ENCODE peak calls at places on chromosomes 4 and X, in four cellular contexts. X, C, U and M are unnamed samples.

GRCh38 chr4:27490747-27491146 is 630.1 kb downstream of the STIM2 start:
- DNase-seq in X (no peak), C (no peak), U (no peak), M (no peak)

GRCh38 chr4:152072001-152072485 is 311.2 kb upstream of the GATB start:
- DNase-seq in X (no peak), C (no peak), U (no peak), M (no peak)

GRCh38 chr4:3640587-3640962 is 108.4 kb upstream of the LRPAP1 start:
- DNase-seq in X (no peak), C (no peak), U (no peak), M (no peak)

GRCh38 chr4:40255722-40256281 is 59.0 kb downstream of the RHOH start:
- DNase-seq in X (no peak), C (no peak), U (no peak), M (no peak)

GRCh38 chr4:105765690-105766407 is 57.3 kb downstream of the GSTCD start:
- DNase-seq in X (no peak), C (no peak), U (no peak), M (no peak)

GRCh38 chr4:127403523-127404084 is 229.2 kb upstream of the INTU start:
- DNase-seq in X (no peak), C (no peak), U (no peak), M (no peak)

GRCh38 chr4:53783208-53783859 is 192.0 kb upstream of the LNX1 start:
- DNase-seq in X (no peak), C (no peak), U (no peak), M (no peak)

GRCh38 chr4:76282941-76283689 is 23.4 kb upstream of the STBD1 start:
- DNase-seq in X (no peak), C (no peak), U (no peak), M (no peak)

GRCh38 chr4:188941524-188942109 is 802.4 kb downstream of the TRIML1 start:
- DNase-seq in X (no peak), C (no peak), U (no peak), M (no peak)

GRCh38 chr4:173057906-173058305 is 110.7 kb upstream of the GALNT7 start:
- DNase-seq in X (no peak), C (no peak), U (no peak), M (no peak)

GRCh38 chrX:64977830-64978229 is 1.6 kb upstream of the ZC4H2 start:
- DNase-seq in X (no peak), C (no peak), U (no peak), M (no peak)

GRCh38 chrX:10177620-10178019 is 20.8 kb downstream of the CLCN4 start:
- DNase-seq in X (no peak), C (no peak), U (no peak), M (no peak)

GRCh38 chr4:110621328-110621812 is 1.5 kb downstream of the PITX2 start:
- DNase-seq in X (no peak), C (no peak), U (no peak), M (no peak)

GRCh38 chrX:13179100-13179499 is 134.7 kb upstream of the FAM9C start:
- DNase-seq in X (no peak), C (no peak), U (no peak), M (no peak)

GRCh38 chrX:72053508-72053907 is 78.2 kb downstream of the RTL5 start:
- DNase-seq in X (no peak), C (no peak), U (no peak), M (no peak)

GRCh38 chrX:37679888-37680287 is 5.7 kb upstream of the XK start:
- DNase-seq in X (no peak), C (no peak), U (no peak), M (no peak)

GRCh38 chr4:147791870-147792269 is 60.0 kb downstream of the ARHGAP10 start:
- DNase-seq in X (no peak), C (no peak), U (no peak), M (no peak)

DNA sequence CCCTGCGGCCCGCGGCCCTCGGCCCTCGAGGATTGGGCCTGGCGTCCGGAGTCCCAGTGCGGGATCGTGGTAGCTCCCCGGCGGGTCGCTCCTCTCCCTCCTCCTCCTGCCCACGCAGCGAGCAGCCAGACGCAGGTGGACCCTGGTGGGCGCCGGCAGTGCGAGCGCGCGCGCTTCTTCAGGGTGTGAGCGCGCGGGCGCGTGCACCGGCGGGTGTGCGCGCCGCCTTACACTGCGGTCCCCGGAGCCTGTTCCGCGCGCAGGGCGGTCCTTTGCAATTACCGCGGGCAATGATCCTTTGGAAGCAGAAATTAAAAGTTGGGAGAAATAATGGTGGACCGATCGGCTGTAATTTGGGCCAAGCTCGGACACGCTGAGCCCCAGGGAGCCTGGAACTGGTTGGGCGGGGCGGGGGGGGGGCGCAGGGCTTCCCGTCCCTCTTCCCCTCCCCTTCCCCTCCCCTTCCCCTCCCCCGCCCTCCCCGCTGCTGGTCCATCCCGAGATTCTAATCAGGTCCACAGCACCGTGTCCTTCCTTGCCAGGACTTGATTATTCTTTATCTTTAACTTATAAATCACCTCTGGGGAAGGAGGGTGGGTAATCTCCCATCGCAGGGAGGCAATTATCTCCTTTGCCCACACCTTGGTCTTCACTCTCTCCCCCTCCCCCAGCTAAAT is 1.6 kb upstream of the NKX1-1 start:
- DNase-seq in X (no peak), C (no peak), U (peak; percentile 16), M (no peak)
- TF ChIP-seq TAF1 in X (no peak), C (no peak), U (no peak), M (no peak)

GRCh38 chr4:4930677-4931076 is 71.2 kb downstream of the MSX1 start:
- DNase-seq in X (no peak), C (no peak), U (no peak), M (no peak)
- TF ChIP-seq POLR2A in X (no peak), C (no peak), U (no peak), M (no peak)

DNA sequence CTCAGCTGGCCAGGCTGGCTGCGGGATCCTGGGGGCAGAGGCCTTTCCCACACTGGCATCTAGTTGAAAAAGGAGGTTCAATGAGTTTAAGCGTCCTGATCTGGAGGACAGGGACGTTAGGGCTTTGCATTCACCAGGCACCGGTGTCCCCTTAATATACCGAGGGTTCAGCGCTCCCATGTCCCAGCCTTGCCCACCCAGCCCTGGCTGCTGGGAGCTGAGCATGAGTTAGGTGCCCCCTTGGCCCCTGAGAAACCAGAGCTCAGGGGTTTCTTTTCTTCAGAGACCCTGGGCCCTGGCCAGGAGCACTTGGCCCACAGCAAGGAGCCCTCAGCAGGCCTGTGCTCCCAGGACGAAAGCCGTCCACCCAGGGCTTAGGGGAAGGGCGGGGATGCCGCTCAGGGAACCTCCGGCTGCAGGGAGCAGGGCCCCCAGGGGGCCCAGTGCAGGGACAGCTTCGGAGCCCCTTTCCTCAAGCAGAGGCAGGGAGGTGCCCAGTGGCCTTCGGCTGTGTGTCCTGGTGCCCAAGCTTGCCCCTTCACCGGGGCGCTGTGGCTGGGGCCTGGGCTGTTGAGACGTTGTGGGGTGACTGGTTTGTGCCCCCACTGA is 20.9 kb upstream of the DUSP9 start:
- DNase-seq in X (no peak), C (no peak), U (no peak), M (no peak)
- TF ChIP-seq POLR2AphosphoS5 in X (no peak), C (no peak), U (no peak), M (no peak)

GRCh38 chr4:183688216-183688615 is 29.1 kb downstream of the TRAPPC11 start:
- DNase-seq in X (no peak), C (no peak), U (no peak), M (no peak)

GRCh38 chr4:183691897-183692296 is 32.8 kb downstream of the TRAPPC11 start:
- DNase-seq in X (no peak), C (no peak), U (no peak), M (no peak)

GRCh38 chr4:183686461-183686860 is 27.4 kb downstream of the TRAPPC11 start:
- DNase-seq in X (no peak), C (no peak), U (no peak), M (no peak)

DNA sequence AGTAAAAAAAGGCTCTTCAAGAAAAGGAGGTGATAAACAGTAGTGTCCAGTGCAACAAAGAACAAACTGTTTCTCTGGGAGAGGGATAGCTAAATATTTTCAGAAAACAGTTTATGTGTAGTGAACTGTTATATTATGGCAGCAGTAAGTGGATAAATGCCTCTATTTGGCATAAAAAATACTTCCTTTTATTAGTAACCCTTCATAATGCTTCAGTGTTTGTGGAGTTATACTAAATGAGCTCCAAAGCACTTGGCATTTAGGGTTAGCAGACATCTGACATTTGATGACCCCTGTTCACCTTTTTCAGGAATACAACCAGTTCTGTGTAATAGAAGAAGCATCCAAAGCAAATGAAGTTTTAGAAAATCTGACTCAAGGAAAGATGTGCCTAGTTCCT is 31.9 kb downstream of the TRAPPC11 start:
- DNase-seq in X (no peak), C (no peak), U (no peak), M (no peak)
- TF ChIP-seq TAF1 in X (no peak), C (no peak), U (no peak), M (no peak)

DNA sequence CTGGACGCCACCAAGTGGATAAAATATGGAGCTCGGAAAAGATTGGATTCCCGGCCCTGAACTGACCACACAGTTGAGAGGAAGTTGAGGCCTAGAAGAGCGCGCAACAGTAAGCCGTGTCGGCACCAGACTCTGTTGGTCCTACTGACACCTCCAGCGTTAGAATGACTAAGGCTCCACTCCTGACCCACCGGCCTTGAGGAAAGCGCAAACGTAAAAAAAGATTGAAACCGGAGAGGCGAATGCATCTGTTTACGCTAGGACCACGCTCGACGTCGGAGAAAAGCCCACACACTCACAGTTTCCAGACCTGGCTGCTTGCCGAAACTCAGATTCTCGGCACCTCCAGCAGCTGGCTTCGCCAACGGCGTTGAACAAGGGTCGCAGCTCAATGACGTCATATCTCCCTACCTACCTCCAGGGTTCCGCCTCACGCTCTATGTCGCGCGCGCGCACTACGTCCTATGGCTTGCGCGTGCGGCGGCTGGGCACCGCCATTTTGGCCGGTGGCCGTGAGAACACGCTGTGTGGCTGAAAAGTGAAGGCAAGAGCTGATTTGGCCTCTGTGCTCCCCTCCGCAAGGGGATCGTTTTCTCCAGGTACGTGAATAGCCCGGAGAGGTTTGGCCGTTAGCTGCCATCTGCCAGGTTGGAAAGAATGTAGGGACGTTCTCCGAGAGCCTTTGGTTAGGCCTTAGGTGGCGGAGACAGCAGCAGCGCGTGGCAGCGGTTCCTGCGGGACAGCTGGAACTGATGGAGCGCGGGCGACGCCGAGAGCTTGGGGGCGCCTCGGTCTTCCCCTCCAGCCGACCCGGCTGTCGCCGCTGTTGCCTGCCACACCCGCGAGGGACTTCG is at the start of the genes ABCE1 and ANAPC10:
- DNase-seq in X (peak; percentile 87), C (peak; percentile 95), U (peak; percentile 65), M (peak; percentile 66)
- TF ChIP-seq POLR2A in X (peak; percentile 95), C (peak; percentile 93), U (peak; percentile 96), M (peak; percentile 82)

DNA sequence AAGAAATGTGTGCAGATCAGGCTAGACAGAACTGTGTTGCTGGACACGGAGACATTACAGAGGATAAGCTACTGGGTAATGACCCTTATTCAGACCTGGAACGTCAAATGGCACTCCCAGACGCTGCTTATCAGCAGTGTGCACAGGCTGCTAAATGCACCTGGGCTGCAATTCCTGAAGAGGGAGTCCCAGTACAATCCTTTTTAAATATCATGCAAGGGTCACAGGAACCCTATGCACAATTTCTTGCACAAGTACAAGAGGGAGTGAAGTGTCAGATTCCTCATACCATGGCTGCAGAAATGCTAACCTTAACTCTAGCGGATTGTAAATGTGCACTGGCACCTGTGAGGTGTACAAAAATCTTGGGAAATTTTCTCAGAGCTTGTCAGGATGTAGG is 16.9 kb downstream of the SPIN2B start:
- DNase-seq in X (no peak), C (no peak), U (no peak), M (no peak)
- TF ChIP-seq POLR2AphosphoS5 in X (no peak), C (no peak), U (no peak), M (no peak)

DNA sequence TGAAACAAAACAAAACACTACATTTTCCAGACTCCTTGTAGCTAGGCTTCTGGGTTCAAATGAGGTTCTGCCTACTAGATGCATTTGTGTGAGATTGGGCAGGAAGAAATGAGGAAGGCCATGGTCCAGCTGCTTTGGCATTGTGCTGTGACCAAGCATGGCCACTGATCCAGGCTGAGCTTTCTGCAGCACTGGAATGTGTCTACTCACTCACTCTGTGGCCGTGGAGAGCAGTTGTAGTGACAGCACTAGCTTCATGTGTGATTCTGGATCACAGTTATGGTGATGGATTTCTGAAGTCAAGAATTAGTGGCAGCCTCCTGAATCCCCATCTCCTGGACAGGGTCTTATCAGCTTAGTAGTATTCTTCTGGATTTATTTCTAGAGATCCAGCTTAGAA is 358.9 kb downstream of the GPAT3 start:
- DNase-seq in X (no peak), C (no peak), U (no peak), M (no peak)
- TF ChIP-seq TAF1 in X (no peak), C (no peak), U (no peak), M (no peak)